ENCODE peak calls at places on chromosome 5, in eight cellular contexts. W is right cardiac atrium, U is heart left ventricle, C is fibroblast of lung, Y is substantia nigra, X is spleen, D is coronary artery, V is gastrocnemius medialis. P is an unnamed sample.

GRCh38 chr5:57111993-57112392 is 61.9 kb upstream of the GPBP1 start:
- DNase-seq in V (no peak), C (no peak), U (no peak), Y (no peak), X (no peak), W (no peak), D (no peak), P (no peak)

GRCh38 chr5:80931423-80931822 is 28.7 kb upstream of the RASGRF2 start:
- DNase-seq in X (no peak), V (no peak), D (no peak), Y (no peak), W (no peak), U (no peak), C (no peak), P (no peak)

GRCh38 chr5:149932445-149933350 is 11.9 kb downstream of the PDE6A start:
- DNase-seq in W (peak), Y (no peak), V (no peak), C (no peak), U (no peak), D (no peak), X (peak), P (no peak)

GRCh38 chr5:7495133-7495521 is 99.2 kb downstream of the ADCY2 start:
- DNase-seq in C (no peak), D (no peak), U (no peak), X (no peak), W (no peak), Y (no peak), V (no peak), P (no peak)

GRCh38 chr5:130532786-130533185 is 628.5 kb downstream of the CHSY3 start:
- DNase-seq in Y (no peak), X (no peak), D (no peak), C (no peak), U (no peak), W (no peak), V (no peak), P (no peak)

GRCh38 chr5:117833666-117834065 is 1154.7 kb downstream of the DTWD2 start:
- DNase-seq in X (no peak), D (no peak), C (no peak), Y (no peak), U (no peak), V (no peak), W (peak), P (no peak)

GRCh38 chr5:138960145-138960692 is 85.1 kb upstream of the LRRTM2 start:
- DNase-seq in W (no peak), Y (no peak), X (no peak), C (no peak), U (no peak), D (no peak), V (no peak), P (no peak)

GRCh38 chr5:54881286-54882005 is 103.9 kb downstream of the ESM1 start:
- DNase-seq in U (no peak), X (no peak), D (no peak), Y (no peak), V (no peak), C (no peak), W (no peak), P (no peak)

GRCh38 chr5:80184235-80185023 is 71.4 kb downstream of the SERINC5 start:
- DNase-seq in W (no peak), C (no peak), Y (no peak), X (no peak), D (no peak), V (no peak), U (no peak), P (no peak)

GRCh38 chr5:111349429-111349828 is 125.2 kb downstream of the CAMK4 start:
- DNase-seq in W (no peak), X (no peak), C (no peak), D (no peak), V (no peak), Y (no peak), U (no peak), P (no peak)

GRCh38 chr5:146633273-146633672 is 117.3 kb upstream of the GPR151 start:
- DNase-seq in X (no peak), W (no peak), Y (no peak), D (no peak), V (no peak), C (no peak), U (no peak), P (no peak)

GRCh38 chr5:154857091-154857533 is 1.3 kb upstream of the CNOT8 start:
- DNase-seq in W (peak), C (no peak), Y (no peak), U (peak), D (no peak), V (no peak), X (no peak), P (peak)

GRCh38 chr5:126103050-126103449 is 320.2 kb upstream of the GRAMD2B start:
- DNase-seq in U (no peak), X (no peak), V (no peak), D (no peak), Y (no peak), W (no peak), C (no peak), P (no peak)

GRCh38 chr5:126104951-126105350 is 318.3 kb upstream of the GRAMD2B start:
- DNase-seq in U (no peak), D (no peak), V (no peak), X (no peak), C (no peak), Y (no peak), W (no peak), P (no peak)

GRCh38 chr5:126103872-126104271 is 319.3 kb upstream of the GRAMD2B start:
- DNase-seq in C (no peak), W (no peak), U (no peak), Y (no peak), D (no peak), V (no peak), X (no peak), P (no peak)

GRCh38 chr5:126106032-126106431 is 317.2 kb upstream of the GRAMD2B start:
- DNase-seq in W (no peak), Y (no peak), C (peak), V (no peak), U (no peak), D (no peak), X (no peak), P (no peak)

GRCh38 chr5:126104341-126104740 is 318.9 kb upstream of the GRAMD2B start:
- DNase-seq in Y (no peak), W (no peak), U (no peak), V (no peak), X (no peak), D (no peak), C (no peak), P (no peak)
- H3K27ac ChIP-seq in Y (no peak), W (no peak), U (no peak), V (no peak), X (no peak), D (no peak), C (no peak), P (no peak)

DNA sequence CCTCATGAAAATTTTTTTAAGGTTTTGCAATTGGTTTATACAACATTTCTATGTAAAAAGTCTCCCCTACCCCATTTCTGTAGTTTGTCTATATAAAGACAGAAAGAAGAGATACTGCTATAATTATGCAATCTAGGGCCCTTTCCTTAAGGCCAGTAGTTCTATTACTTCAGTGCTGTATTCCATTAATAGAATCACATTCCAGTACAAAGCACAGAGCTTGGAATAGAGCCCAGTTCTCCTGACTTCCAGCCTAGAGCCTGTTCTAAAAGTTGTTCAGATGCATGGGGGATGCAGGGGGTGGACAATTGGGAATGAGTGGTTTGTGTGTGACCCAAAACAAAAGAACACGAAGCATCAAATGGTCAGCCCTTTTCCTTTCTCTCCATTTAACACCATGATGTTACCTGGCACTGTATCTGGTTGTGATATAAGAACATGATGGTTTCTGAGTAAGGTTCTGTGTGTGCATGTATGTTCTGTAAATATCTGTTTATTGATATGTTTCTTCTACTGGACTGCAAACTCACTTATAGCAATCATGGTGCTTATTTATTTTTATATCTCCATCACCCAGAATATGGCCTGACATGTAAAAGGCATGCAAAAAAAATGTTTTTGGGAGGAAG is 8.2 kb upstream of the GRAMD2B start:
- DNase-seq in C (peak), X (no peak), Y (no peak), W (no peak), U (no peak), V (peak), D (no peak), P (peak)
- H3K27ac ChIP-seq in C (no peak), X (peak), Y (peak), W (peak), U (peak), V (peak), D (peak), P (peak)

DNA sequence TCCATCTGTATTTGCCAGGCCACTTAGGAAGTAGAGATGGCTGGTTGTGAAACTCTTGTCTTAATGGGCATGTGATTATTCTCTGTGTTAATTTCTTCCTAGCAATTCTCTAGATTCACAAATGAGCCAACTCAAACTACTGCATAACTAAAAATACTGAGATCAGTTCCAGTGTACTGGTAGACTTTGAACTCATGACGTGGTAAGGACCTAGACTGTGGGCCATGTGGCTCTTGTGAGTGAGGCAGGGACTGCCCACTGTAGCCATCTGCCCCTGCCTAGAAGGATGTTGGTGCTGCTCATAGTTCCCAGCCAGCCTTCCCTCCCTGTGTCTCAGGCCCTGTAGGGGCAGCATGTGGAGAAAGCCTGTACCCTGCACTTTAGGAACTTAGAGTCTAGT is 47.4 kb downstream of the CYSTM1 start:
- DNase-seq in Y (no peak), V (no peak), C (no peak), W (no peak), U (no peak), X (no peak), D (no peak), P (no peak)
- H3K27ac ChIP-seq in Y (no peak), V (peak), C (peak), W (peak), U (peak), X (no peak), D (no peak), P (peak)

DNA sequence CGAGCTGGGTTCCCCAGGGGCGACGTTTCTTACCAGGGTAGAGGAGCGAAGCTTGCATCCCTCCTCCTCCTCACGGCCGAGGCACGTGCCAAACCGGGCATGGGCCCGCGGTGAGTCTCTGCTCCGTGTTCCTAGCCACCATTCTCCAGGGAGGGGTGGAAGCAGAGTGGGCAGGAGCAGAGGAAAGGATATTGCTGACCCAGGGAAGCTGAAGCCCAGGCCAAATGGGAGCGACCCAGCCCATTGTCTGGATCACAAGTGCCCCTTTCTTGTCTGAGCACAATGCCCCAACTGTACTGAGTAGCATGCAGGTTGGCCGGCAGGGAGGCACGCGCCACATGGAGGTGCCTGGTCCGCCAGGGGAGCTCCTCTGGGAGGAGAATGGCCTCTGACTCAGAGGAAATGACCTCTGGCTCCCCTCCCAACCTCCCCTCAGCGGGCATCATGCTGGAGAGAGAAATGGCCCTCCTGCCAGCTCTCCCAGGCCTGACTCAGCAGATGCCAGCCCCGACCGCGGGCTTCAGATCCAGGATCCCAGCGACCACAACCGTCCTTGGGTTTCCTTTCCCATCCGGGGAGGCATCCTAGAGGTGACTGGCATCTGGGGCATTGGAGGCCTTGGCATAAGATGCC is 1.1 kb downstream of the PRR7 start:
- DNase-seq in W (peak), U (peak), X (peak), C (peak), Y (peak), V (no peak), D (no peak), P (no peak)
- H3K27ac ChIP-seq in W (no peak), U (no peak), X (no peak), C (no peak), Y (peak), V (no peak), D (no peak), P (no peak)